ENCODE peak calls at places on chromosome 4, in nine cellular contexts. B is AG09309, P is lower leg skin, S is HFF-Myc, K is fibroblast of pulmonary artery, Q is vagina, D is PC-3, V is thyroid gland, T is uterus. I is an unnamed sample.

GRCh38 chr4:176137626-176138025 is 57.8 kb downstream of the SPATA4 start:
- DNase-seq in B (peak), P (no peak), S (peak), K (peak), Q (no peak), D (peak), V (no peak), T (no peak), I (no peak)

GRCh38 chr4:151569650-151570049 is 160.7 kb downstream of the FHIP1A start:
- DNase-seq in B (no peak), P (no peak), S (no peak), K (no peak), Q (no peak), D (peak), V (peak), T (no peak), I (peak)

GRCh38 chr4:40238700-40239548 is 42.1 kb downstream of the RHOH start:
- DNase-seq in B (no peak), P (no peak), S (no peak), K (peak), Q (no peak), D (no peak), V (no peak), T (no peak), I (peak)

GRCh38 chr4:110669663-110670062 is 46.8 kb upstream of the PITX2 start:
- DNase-seq in B (no peak), P (no peak), S (no peak), K (no peak), Q (no peak), D (peak), V (no peak), T (no peak), I (no peak)

GRCh38 chr4:17633600-17633999 is 19.2 kb downstream of the MED28 start:
- DNase-seq in B (no peak), P (peak), S (no peak), K (no peak), Q (no peak), D (no peak), V (no peak), T (no peak), I (no peak)

GRCh38 chr4:4474496-4474895 is 67.4 kb downstream of the STX18 start:
- DNase-seq in B (no peak), P (no peak), S (no peak), K (no peak), Q (no peak), D (no peak), V (no peak), T (no peak), I (no peak)

GRCh38 chr4:7240341-7240740 is 48.0 kb downstream of the SORCS2 start:
- DNase-seq in B (no peak), P (no peak), S (no peak), K (no peak), Q (no peak), D (no peak), V (no peak), T (no peak), I (no peak)

GRCh38 chr4:6134612-6135220 is 65.6 kb downstream of the JAKMIP1 start:
- DNase-seq in B (no peak), P (no peak), S (no peak), K (no peak), Q (no peak), D (peak), V (no peak), T (no peak), I (peak)

GRCh38 chr4:149521611-149522010 is 294.0 kb downstream of the IQCM start:
- DNase-seq in B (no peak), P (no peak), S (peak), K (no peak), Q (no peak), D (peak), V (no peak), T (no peak), I (no peak)

GRCh38 chr4:121819216-121819980 is 4.3 kb downstream of the CCNA2 start:
- DNase-seq in B (no peak), P (no peak), S (no peak), K (peak), Q (no peak), D (no peak), V (no peak), T (no peak), I (no peak)

GRCh38 chr4:168440442-168441264 is 39.6 kb downstream of the DDX60L start:
- DNase-seq in B (peak), P (no peak), S (peak), K (peak), Q (no peak), D (peak), V (no peak), T (no peak), I (no peak)

GRCh38 chr4:101596786-101597185 is 193.7 kb upstream of the BANK1 start:
- DNase-seq in B (no peak), P (no peak), S (no peak), K (no peak), Q (no peak), D (no peak), V (no peak), T (no peak), I (no peak)

GRCh38 chr4:26321326-26322276 is 787 bp downstream of the RBPJ start:
- DNase-seq in B (no peak), P (peak), S (no peak), K (peak), Q (peak), D (no peak), V (peak), T (peak), I (no peak)

GRCh38 chr4:99806545-99806944 is 10.1 kb upstream of the DAPP1 start:
- DNase-seq in B (no peak), P (no peak), S (no peak), K (no peak), Q (no peak), D (no peak), V (no peak), T (no peak), I (no peak)

GRCh38 chr4:51851090-51851936 is 8.4 kb downstream of the DCUN1D4 start:
- DNase-seq in B (no peak), P (no peak), S (no peak), K (no peak), Q (no peak), D (no peak), V (no peak), T (no peak), I (no peak)

GRCh38 chr4:128601992-128602695 is 207.4 kb upstream of the JADE1 start:
- DNase-seq in B (no peak), P (no peak), S (no peak), K (peak), Q (no peak), D (no peak), V (peak), T (no peak), I (no peak)

GRCh38 chr4:56289934-56290333 is 97.4 kb downstream of the AASDH start:
- DNase-seq in B (no peak), P (no peak), S (no peak), K (peak), Q (no peak), D (no peak), V (peak), T (no peak), I (no peak)

GRCh38 chr4:184362338-184362737 is 112.0 kb downstream of the IRF2 start:
- DNase-seq in B (no peak), P (no peak), S (no peak), K (no peak), Q (no peak), D (no peak), V (no peak), T (no peak), I (no peak)

GRCh38 chr4:110622841-110623709 is at the start of gene PITX2:
- DNase-seq in B (peak), P (peak), S (peak), K (peak), Q (no peak), D (no peak), V (peak), T (peak), I (no peak)

GRCh38 chr4:113784497-113785254 is 23.1 kb upstream of the CAMK2D start:
- DNase-seq in B (peak), P (no peak), S (peak), K (peak), Q (no peak), D (peak), V (no peak), T (no peak), I (no peak)

GRCh38 chr4:41873380-41874295 is 61.6 kb upstream of the TMEM33 start:
- DNase-seq in B (no peak), P (no peak), S (no peak), K (no peak), Q (no peak), D (no peak), V (no peak), T (no peak), I (no peak)

GRCh38 chr4:74038161-74039064 is at the start of gene CXCL3:
- DNase-seq in B (no peak), P (peak), S (no peak), K (peak), Q (no peak), D (peak), V (peak), T (peak), I (no peak)

GRCh38 chr4:100828986-100829685 is 311.3 kb upstream of the EMCN start:
- DNase-seq in B (peak), P (no peak), S (no peak), K (peak), Q (no peak), D (peak), V (no peak), T (no peak), I (no peak)

GRCh38 chr4:153013202-153013988 is 77.3 kb downstream of the FHDC1 start:
- DNase-seq in B (no peak), P (no peak), S (peak), K (no peak), Q (no peak), D (no peak), V (no peak), T (no peak), I (no peak)

GRCh38 chr4:148288448-148288847 is 153.8 kb downstream of the NR3C2 start:
- DNase-seq in B (no peak), P (no peak), S (no peak), K (no peak), Q (no peak), D (no peak), V (peak), T (no peak), I (no peak)

GRCh38 chr4:135365065-135365464 is 1163.5 kb upstream of the PABPC4L start:
- DNase-seq in B (no peak), P (no peak), S (no peak), K (peak), Q (no peak), D (peak), V (no peak), T (no peak), I (no peak)

GRCh38 chr4:167028976-167029375 is 205.3 kb downstream of the SPOCK3 start:
- DNase-seq in B (no peak), P (no peak), S (no peak), K (no peak), Q (no peak), D (no peak), V (no peak), T (no peak), I (no peak)

GRCh38 chr4:6207602-6208001 is 7.3 kb upstream of the JAKMIP1 start:
- DNase-seq in B (no peak), P (peak), S (no peak), K (no peak), Q (no peak), D (no peak), V (peak), T (no peak), I (peak)

GRCh38 chr4:10622728-10623127 is 61.8 kb downstream of the CLNK start:
- DNase-seq in B (no peak), P (no peak), S (no peak), K (peak), Q (no peak), D (no peak), V (no peak), T (no peak), I (no peak)

GRCh38 chr4:78121338-78121904 is 64.3 kb downstream of the FRAS1 start:
- DNase-seq in B (no peak), P (no peak), S (no peak), K (no peak), Q (no peak), D (no peak), V (peak), T (no peak), I (no peak)

GRCh38 chr4:92600638-92601037 is 296.9 kb downstream of the GRID2 start:
- DNase-seq in B (no peak), P (no peak), S (no peak), K (no peak), Q (no peak), D (peak), V (no peak), T (no peak), I (no peak)

GRCh38 chr4:69308634-69309033 is 28.4 kb downstream of the UGT2B28 start:
- DNase-seq in B (no peak), P (no peak), S (no peak), K (no peak), Q (no peak), D (peak), V (no peak), T (no peak), I (no peak)

GRCh38 chr4:61380865-61381264 is 180.7 kb downstream of the ADGRL3 start:
- DNase-seq in B (no peak), P (no peak), S (no peak), K (no peak), Q (no peak), D (no peak), V (no peak), T (no peak), I (no peak)

GRCh38 chr4:73707918-73708577 is 32.3 kb upstream of the CXCL8 start:
- DNase-seq in B (peak), P (no peak), S (peak), K (peak), Q (no peak), D (peak), V (peak), T (peak), I (peak)

GRCh38 chr4:102586002-102586643 is 85.0 kb downstream of the NFKB1 start:
- DNase-seq in B (no peak), P (no peak), S (no peak), K (no peak), Q (no peak), D (no peak), V (no peak), T (no peak), I (no peak)

GRCh38 chr4:33924239-33924638 is 2320.1 kb downstream of the ARAP2 start:
- DNase-seq in B (peak), P (no peak), S (no peak), K (peak), Q (no peak), D (peak), V (peak), T (no peak), I (no peak)

DNA sequence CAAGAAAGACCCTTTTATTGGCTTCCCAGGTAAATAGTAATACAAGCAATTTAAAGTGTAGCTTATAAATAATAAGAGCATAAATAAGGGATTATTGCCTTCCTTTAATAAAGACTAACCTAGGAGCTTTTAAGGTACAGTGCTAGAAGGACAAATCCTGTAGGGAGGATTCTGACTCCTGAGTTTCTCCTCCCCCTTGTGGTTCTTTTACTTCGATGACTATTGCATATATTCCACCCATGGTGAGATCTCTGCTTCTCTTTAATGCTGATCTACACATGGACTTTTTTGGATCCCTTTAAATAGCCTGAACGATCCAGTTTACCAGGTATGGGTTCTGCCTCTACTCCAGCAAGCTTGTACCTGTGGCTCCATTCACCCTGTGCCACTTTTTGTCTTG is 2.5 kb downstream of the GALNT7 start:
- DNase-seq in B (no peak), P (no peak), S (no peak), K (peak), Q (no peak), D (peak), V (no peak), T (no peak), I (no peak)
- TF ChIP-seq CTCF in B (peak), P (no peak), S (peak), K (peak), Q (no peak), D (peak), V (no peak), T (no peak), I (peak)

DNA sequence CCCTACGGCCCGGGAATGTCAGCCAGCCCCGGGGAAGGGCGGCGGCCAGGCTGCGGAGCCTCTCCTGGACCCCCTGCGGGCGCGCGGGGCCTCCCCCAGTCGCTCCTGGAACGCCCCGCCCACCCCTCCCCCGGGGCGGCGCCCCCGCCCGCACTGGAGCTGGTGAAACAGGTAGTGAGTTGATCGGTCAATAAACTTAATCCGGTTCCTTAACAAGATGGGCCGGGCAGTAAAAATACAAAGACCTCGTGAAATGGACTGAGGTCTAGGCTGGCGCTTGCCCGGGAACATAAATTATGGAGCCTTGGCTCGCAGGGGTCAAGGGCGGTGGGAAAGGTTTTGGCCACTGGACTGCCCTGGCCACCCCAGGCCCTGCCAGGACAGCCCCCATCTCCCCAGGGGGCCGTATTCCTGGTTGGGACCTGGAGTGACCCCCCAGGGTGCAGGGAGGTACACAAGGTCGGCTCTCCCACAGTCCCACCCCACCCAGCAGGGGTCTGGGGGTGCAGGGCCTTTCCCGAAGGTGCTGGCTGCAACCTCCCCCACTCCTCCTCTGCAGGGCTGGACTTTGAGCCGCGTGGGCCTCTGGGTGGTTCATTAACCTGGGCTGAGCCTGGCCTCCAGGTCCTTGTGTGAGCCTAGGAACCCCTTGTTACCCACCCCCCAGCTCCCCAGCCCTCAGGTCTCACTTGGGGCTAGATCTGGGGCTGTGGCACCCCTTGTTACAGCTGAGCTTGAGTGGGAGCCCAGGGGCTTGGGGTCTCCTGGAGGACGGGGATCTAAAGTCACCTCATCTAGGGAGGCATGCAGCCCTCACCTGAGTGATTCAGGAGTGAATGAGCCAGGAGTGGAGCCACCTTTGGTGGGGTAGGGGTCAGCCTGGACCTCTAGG is 2.5 kb downstream of the FGFR3 start:
- DNase-seq in B (no peak), P (no peak), S (no peak), K (no peak), Q (no peak), D (no peak), V (no peak), T (no peak), I (peak)
- H3K4me3 ChIP-seq in B (no peak), P (peak), S (no peak), K (no peak), Q (peak), D (no peak), V (no peak), T (peak), I (peak)

DNA sequence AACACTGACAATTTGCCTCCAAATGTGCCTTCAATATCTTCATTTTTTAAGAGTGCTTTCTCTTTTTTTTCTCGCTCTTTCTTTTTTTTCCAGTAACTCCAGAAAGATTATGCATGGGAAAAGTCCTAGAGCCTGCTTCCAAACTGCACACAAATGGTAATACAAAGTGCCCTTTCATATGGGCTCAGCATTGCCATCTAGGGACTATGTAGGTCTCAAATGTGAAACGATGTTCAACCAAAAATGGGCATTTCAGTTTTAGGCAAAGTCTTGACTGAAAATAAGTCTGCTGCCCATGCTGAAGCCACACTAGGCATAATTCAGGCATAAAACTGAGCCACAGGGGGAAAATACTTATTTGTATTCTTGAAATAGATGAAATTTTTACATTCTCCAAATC is 65.6 kb downstream of the SYNPO2 start:
- DNase-seq in B (no peak), P (no peak), S (no peak), K (peak), Q (no peak), D (peak), V (no peak), T (no peak), I (no peak)
- TF ChIP-seq CTCF in B (peak), P (no peak), S (peak), K (peak), Q (no peak), D (peak), V (peak), T (no peak), I (peak)

DNA sequence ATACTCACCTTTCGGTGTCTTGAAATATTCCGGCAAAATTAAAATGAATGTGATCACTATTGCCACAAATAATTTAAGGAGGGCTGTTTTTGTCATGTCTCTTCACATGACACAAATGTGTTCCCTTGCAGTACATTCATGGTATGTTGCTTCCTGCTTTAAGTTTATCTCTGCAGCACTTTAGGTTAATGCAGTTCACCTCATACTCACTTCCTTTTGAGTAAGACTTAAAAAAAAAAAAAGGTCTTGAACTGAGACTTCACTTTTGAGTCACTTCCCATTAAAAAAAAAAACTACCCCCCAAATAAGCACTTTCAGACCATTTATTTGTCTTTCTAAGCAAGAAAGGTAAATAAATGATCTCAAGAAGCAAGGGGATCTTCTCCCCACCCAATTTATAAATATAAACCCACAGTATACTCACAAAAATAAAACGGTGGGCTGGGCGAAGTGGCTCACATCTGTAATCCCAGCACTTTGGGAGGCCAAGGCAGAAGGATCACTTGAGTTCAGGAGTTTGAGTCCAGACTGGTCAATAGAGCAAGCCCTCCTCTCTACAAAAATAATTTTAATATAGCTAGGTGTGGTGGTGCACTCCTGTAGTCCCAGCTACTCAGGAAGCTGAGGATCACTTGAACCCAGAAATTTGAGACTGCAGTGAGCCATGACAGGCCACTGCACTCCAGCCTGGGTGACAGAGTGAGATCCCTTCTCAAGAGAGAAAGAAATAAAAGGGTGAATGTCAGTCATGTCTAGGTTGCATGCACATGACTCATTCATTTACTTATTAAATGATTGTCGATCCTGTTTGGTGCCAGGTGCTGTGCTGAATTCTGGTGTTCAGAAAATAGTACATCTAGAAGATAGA is at the start of gene TMEM156:
- DNase-seq in B (no peak), P (no peak), S (no peak), K (peak), Q (no peak), D (peak), V (no peak), T (no peak), I (no peak)
- H3K4me3 ChIP-seq in B (no peak), P (no peak), S (no peak), K (peak), Q (no peak), D (peak), V (no peak), T (no peak), I (no peak)

GRCh38 chr4:53747401-53747800 is 156.1 kb upstream of the LNX1 start:
- DNase-seq in B (no peak), P (no peak), S (no peak), K (no peak), Q (no peak), D (no peak), V (no peak), T (no peak), I (no peak)

GRCh38 chr4:53748328-53748772 is 157.1 kb upstream of the LNX1 start:
- DNase-seq in B (no peak), P (peak), S (no peak), K (no peak), Q (no peak), D (no peak), V (no peak), T (no peak), I (no peak)

GRCh38 chr4:53744446-53745160 is 153.3 kb upstream of the LNX1 start:
- DNase-seq in B (no peak), P (no peak), S (no peak), K (no peak), Q (no peak), D (no peak), V (no peak), T (no peak), I (no peak)
- TF ChIP-seq CTCF in B (no peak), P (no peak), S (no peak), K (no peak), Q (no peak), D (no peak), V (no peak), T (no peak), I (no peak)

I was measured in LNCaP clone FGC.